ENCODE peak calls at places on chromosomes 2 and 18, in six cellular contexts. One of them, this sample, is unnamed.

GRCh38 chr2:2902551-2903216 is 474.9 kb downstream of the EIPR1 start:
- DNase-seq in astrocyte of the spinal cord: no peak
- DNase-seq in cardiac muscle cell: no peak
- DNase-seq in BJ: no peak
- DNase-seq in tibial artery: peak; percentile 35
- DNase-seq in fibroblast of mammary gland: no peak
- DNase-seq in this sample: no peak

GRCh38 chr18:23587220-23587642 is 925 bp upstream of the NPC1 start:
- DNase-seq in fibroblast of mammary gland: peak; percentile 15
- DNase-seq in tibial artery: no peak
- DNase-seq in BJ: no peak
- DNase-seq in cardiac muscle cell: no peak
- DNase-seq in astrocyte of the spinal cord: no peak
- DNase-seq in this sample: no peak

GRCh38 chr18:62384610-62385097 is 59.5 kb downstream of the TNFRSF11A start:
- DNase-seq in tibial artery: no peak
- DNase-seq in BJ: no peak
- DNase-seq in cardiac muscle cell: peak; percentile 38
- DNase-seq in fibroblast of mammary gland: no peak
- DNase-seq in astrocyte of the spinal cord: peak; percentile 4
- DNase-seq in this sample: no peak

GRCh38 chr2:64276417-64277095 is 132.3 kb upstream of the PELI1 start:
- DNase-seq in fibroblast of mammary gland: no peak
- DNase-seq in BJ: no peak
- DNase-seq in tibial artery: no peak
- DNase-seq in cardiac muscle cell: peak; percentile 54
- DNase-seq in astrocyte of the spinal cord: no peak
- DNase-seq in this sample: no peak

GRCh38 chr2:151959203-151959602 is 131.0 kb upstream of the ARL5A start:
- DNase-seq in tibial artery: no peak
- DNase-seq in fibroblast of mammary gland: peak; percentile 10
- DNase-seq in cardiac muscle cell: no peak
- DNase-seq in astrocyte of the spinal cord: no peak
- DNase-seq in BJ: no peak
- DNase-seq in this sample: no peak

GRCh38 chr18:51097046-51097822 is 67.2 kb downstream of the SMAD4 start:
- DNase-seq in astrocyte of the spinal cord: no peak
- DNase-seq in fibroblast of mammary gland: no peak
- DNase-seq in cardiac muscle cell: no peak
- DNase-seq in BJ: no peak
- DNase-seq in tibial artery: no peak
- DNase-seq in this sample: no peak

GRCh38 chr2:128442891-128443302 is 124.2 kb upstream of the HS6ST1 start:
- DNase-seq in cardiac muscle cell: peak; percentile 48
- DNase-seq in tibial artery: peak; percentile 67
- DNase-seq in astrocyte of the spinal cord: no peak
- DNase-seq in BJ: no peak
- DNase-seq in fibroblast of mammary gland: no peak
- DNase-seq in this sample: no peak

GRCh38 chr18:73980289-73980979 is 167.2 kb downstream of the FBXO15 start:
- DNase-seq in fibroblast of mammary gland: peak; percentile 51
- DNase-seq in cardiac muscle cell: peak; percentile 13
- DNase-seq in tibial artery: no peak
- DNase-seq in astrocyte of the spinal cord: no peak
- DNase-seq in BJ: no peak
- DNase-seq in this sample: no peak

GRCh38 chr2:242056785-242057184 is 187.3 kb downstream of the RTP5 start:
- DNase-seq in BJ: no peak
- DNase-seq in fibroblast of mammary gland: no peak
- DNase-seq in cardiac muscle cell: no peak
- DNase-seq in tibial artery: no peak
- DNase-seq in astrocyte of the spinal cord: no peak
- DNase-seq in this sample: no peak

GRCh38 chr18:55413474-55413873 is 174.5 kb downstream of the TCF4 start:
- DNase-seq in tibial artery: no peak
- DNase-seq in astrocyte of the spinal cord: no peak
- DNase-seq in BJ: no peak
- DNase-seq in fibroblast of mammary gland: no peak
- DNase-seq in cardiac muscle cell: no peak
- DNase-seq in this sample: no peak

GRCh38 chr18:76495435-76496199 is 575 bp upstream of the ZNF516 start:
- DNase-seq in fibroblast of mammary gland: peak; percentile 77
- DNase-seq in cardiac muscle cell: peak; percentile 63
- DNase-seq in tibial artery: no peak
- DNase-seq in BJ: no peak
- DNase-seq in astrocyte of the spinal cord: peak; percentile 52
- DNase-seq in this sample: peak; percentile 44

GRCh38 chr2:196696423-196697073 is 57.0 kb downstream of the CCDC150 start:
- DNase-seq in astrocyte of the spinal cord: peak; percentile 72
- DNase-seq in cardiac muscle cell: peak; percentile 55
- DNase-seq in fibroblast of mammary gland: peak; percentile 90
- DNase-seq in BJ: no peak
- DNase-seq in tibial artery: no peak
- DNase-seq in this sample: no peak

GRCh38 chr18:48138660-48139426 is 208.4 kb upstream of the SMAD2 start:
- DNase-seq in BJ: no peak
- DNase-seq in cardiac muscle cell: no peak
- DNase-seq in fibroblast of mammary gland: no peak
- DNase-seq in tibial artery: no peak
- DNase-seq in astrocyte of the spinal cord: no peak
- DNase-seq in this sample: no peak

GRCh38 chr2:239932881-239933735 is 92.0 kb downstream of the NDUFA10 start:
- DNase-seq in BJ: no peak
- DNase-seq in astrocyte of the spinal cord: no peak
- DNase-seq in cardiac muscle cell: no peak
- DNase-seq in tibial artery: peak; percentile 42
- DNase-seq in fibroblast of mammary gland: no peak
- DNase-seq in this sample: no peak

GRCh38 chr2:125267683-125268082 is 1242.6 kb downstream of the CNTNAP5 start:
- DNase-seq in astrocyte of the spinal cord: no peak
- DNase-seq in tibial artery: no peak
- DNase-seq in fibroblast of mammary gland: no peak
- DNase-seq in cardiac muscle cell: no peak
- DNase-seq in BJ: no peak
- DNase-seq in this sample: no peak

GRCh38 chr2:142472382-142472781 is 341.6 kb upstream of the LRP1B start:
- DNase-seq in tibial artery: no peak
- DNase-seq in astrocyte of the spinal cord: no peak
- DNase-seq in fibroblast of mammary gland: no peak
- DNase-seq in BJ: no peak
- DNase-seq in cardiac muscle cell: no peak
- DNase-seq in this sample: no peak

GRCh38 chr2:127721311-127721977 is 20.1 kb downstream of the SFT2D3 start:
- DNase-seq in astrocyte of the spinal cord: peak; percentile 15
- DNase-seq in BJ: no peak
- DNase-seq in tibial artery: no peak
- DNase-seq in cardiac muscle cell: no peak
- DNase-seq in fibroblast of mammary gland: no peak
- DNase-seq in this sample: no peak

GRCh38 chr18:26468931-26469340 is 79.4 kb downstream of the KCTD1 start:
- DNase-seq in cardiac muscle cell: no peak
- DNase-seq in fibroblast of mammary gland: no peak
- DNase-seq in BJ: no peak
- DNase-seq in tibial artery: no peak
- DNase-seq in astrocyte of the spinal cord: no peak
- DNase-seq in this sample: no peak
- TF ChIP-seq CTCF in cardiac muscle cell: peak; percentile 53
- TF ChIP-seq CTCF in fibroblast of mammary gland: peak; percentile 54
- TF ChIP-seq CTCF in BJ: peak; percentile 54
- TF ChIP-seq CTCF in tibial artery: peak; percentile 22
- TF ChIP-seq CTCF in astrocyte of the spinal cord: peak; percentile 61
- TF ChIP-seq CTCF in this sample: no peak

GRCh38 chr2:23545391-23545790 is 160.4 kb downstream of the KLHL29 start:
- DNase-seq in tibial artery: no peak
- DNase-seq in cardiac muscle cell: peak; percentile 69
- DNase-seq in fibroblast of mammary gland: peak; percentile 53
- DNase-seq in BJ: no peak
- DNase-seq in astrocyte of the spinal cord: no peak
- DNase-seq in this sample: no peak
- TF ChIP-seq CTCF in tibial artery: no peak
- TF ChIP-seq CTCF in cardiac muscle cell: peak; percentile 43
- TF ChIP-seq CTCF in fibroblast of mammary gland: no peak
- TF ChIP-seq CTCF in BJ: no peak
- TF ChIP-seq CTCF in astrocyte of the spinal cord: no peak
- TF ChIP-seq CTCF in this sample: no peak

DNA sequence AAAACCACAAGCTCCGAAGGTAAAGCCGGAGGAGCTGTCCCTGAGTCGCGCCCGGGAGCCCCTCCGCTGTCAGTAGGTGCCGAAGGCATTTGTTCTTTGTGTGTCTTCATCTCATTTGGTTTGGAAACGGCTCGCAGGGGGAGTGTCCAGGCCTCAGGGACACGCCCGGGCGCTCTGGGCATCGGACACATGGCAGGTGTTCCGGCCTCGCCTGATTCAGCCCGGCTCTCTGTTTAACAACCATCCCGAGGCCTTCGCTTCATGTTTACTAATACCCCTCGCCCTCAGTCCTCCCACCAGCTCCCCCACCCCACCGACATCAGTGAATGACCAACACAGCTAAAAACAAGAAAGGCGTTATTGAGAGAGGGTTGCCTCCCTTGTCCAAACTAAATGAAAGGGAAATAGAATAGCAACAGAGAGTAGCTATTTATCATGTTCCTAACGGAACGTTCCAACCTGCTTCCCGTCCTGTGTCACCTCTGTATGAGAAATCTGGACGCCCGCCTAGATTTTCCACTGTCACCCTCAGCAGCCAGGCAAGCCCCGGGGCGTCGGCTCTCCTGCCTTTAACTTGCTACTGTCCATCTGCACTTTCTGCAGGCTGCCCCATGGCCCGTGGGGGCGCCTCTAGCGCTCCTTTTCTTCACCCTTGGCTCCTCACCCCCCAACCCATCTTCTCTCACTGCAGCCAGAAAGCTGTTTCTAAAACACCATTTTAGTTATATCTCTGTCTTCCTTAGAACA is 73.9 kb downstream of the MYCN start:
- DNase-seq in fibroblast of mammary gland: no peak
- DNase-seq in BJ: no peak
- DNase-seq in tibial artery: no peak
- DNase-seq in astrocyte of the spinal cord: no peak
- DNase-seq in cardiac muscle cell: no peak
- DNase-seq in this sample: no peak
- TF ChIP-seq CTCF in fibroblast of mammary gland: no peak
- TF ChIP-seq CTCF in BJ: no peak
- TF ChIP-seq CTCF in tibial artery: no peak
- TF ChIP-seq CTCF in astrocyte of the spinal cord: no peak
- TF ChIP-seq CTCF in cardiac muscle cell: no peak
- TF ChIP-seq CTCF in this sample: no peak

GRCh38 chr2:62339413-62339812 is 143.5 kb downstream of the B3GNT2 start:
- DNase-seq in astrocyte of the spinal cord: no peak
- DNase-seq in fibroblast of mammary gland: no peak
- DNase-seq in cardiac muscle cell: no peak
- DNase-seq in tibial artery: no peak
- DNase-seq in BJ: no peak
- DNase-seq in this sample: no peak
- TF ChIP-seq CTCF in astrocyte of the spinal cord: peak; percentile 23
- TF ChIP-seq CTCF in fibroblast of mammary gland: no peak
- TF ChIP-seq CTCF in cardiac muscle cell: peak; percentile 12
- TF ChIP-seq CTCF in tibial artery: no peak
- TF ChIP-seq CTCF in BJ: no peak
- TF ChIP-seq CTCF in this sample: no peak